ENCODE peak calls at places on chromosomes 2 and 18, in nine cellular contexts. Z is epithelial cell of esophagus; G is epithelial cell of proximal tubule; Y is kidney epithelial cell; C is dorsolateral prefrontal cortex; P is AG04450; A is left ventricle myocardium inferior; H is endodermal cell; E is CD8-positive, alpha-beta T cell. X is an unnamed sample.

GRCh38 chr2:112794841-112795240 is 10.5 kb upstream of the IL1A start:
- DNase-seq in E (no peak), C (no peak), Z (no peak), H (no peak), P (no peak), G (no peak), Y (no peak), A (no peak), X (no peak)

GRCh38 chr2:109128466-109129355 is at the start of gene SH3RF3:
- DNase-seq in Z (peak), Y (no peak), E (peak), H (peak), C (peak), A (peak), P (no peak), G (no peak), X (peak)

GRCh38 chr18:40875101-40875500 is 1079.9 kb upstream of the PIK3C3 start:
- DNase-seq in Z (no peak), H (no peak), G (no peak), E (no peak), P (no peak), Y (no peak), C (no peak), A (no peak), X (no peak)

GRCh38 chr2:116117845-116118244 is 1675.4 kb downstream of the DPP10 start:
- DNase-seq in P (no peak), A (no peak), H (no peak), G (no peak), Y (no peak), C (no peak), E (no peak), Z (no peak), X (no peak)

GRCh38 chr2:31660812-31661335 is 80.1 kb upstream of the SRD5A2 start:
- DNase-seq in P (no peak), Z (peak), A (no peak), G (peak), Y (no peak), E (no peak), C (no peak), H (no peak), X (no peak)

GRCh38 chr2:232310189-232310588 is 68.4 kb upstream of the ALPP start:
- DNase-seq in C (peak), P (no peak), A (no peak), Z (no peak), E (no peak), H (no peak), G (no peak), Y (no peak), X (no peak)

GRCh38 chr2:109185801-109186570 is 57.0 kb downstream of the SH3RF3 start:
- DNase-seq in Y (no peak), Z (no peak), H (peak), P (no peak), G (peak), A (peak), E (no peak), C (peak), X (peak)

GRCh38 chr2:67799889-67800288 is 262.9 kb downstream of the C1D start:
- DNase-seq in H (no peak), A (no peak), G (no peak), P (no peak), E (no peak), Y (no peak), Z (no peak), C (no peak), X (no peak)

GRCh38 chr2:175317741-175318140 is 136.2 kb upstream of the ATP5MC3 start:
- DNase-seq in G (no peak), P (no peak), Y (no peak), H (no peak), A (no peak), Z (no peak), E (no peak), C (no peak), X (no peak)

GRCh38 chr18:12307251-12307736 is 747 bp upstream of the TUBB6 start:
- DNase-seq in E (no peak), G (no peak), Z (peak), Y (no peak), C (no peak), A (peak), P (no peak), H (peak), X (peak)

GRCh38 chr18:14144628-14144895 is 12.3 kb upstream of the ZNF519 start:
- DNase-seq in Z (no peak), H (no peak), E (no peak), Y (no peak), P (no peak), A (no peak), C (no peak), G (no peak), X (no peak)

GRCh38 chr2:60468390-60469085 is 84.9 kb downstream of the BCL11A start:
- DNase-seq in Z (peak), P (no peak), E (no peak), Y (no peak), A (no peak), G (no peak), H (no peak), C (no peak), X (peak)

GRCh38 chr18:26421503-26421902 is 126.8 kb downstream of the KCTD1 start:
- DNase-seq in P (no peak), H (no peak), A (no peak), E (no peak), Z (no peak), C (no peak), Y (no peak), G (no peak), X (no peak)

GRCh38 chr2:128196026-128196822 is 105.2 kb downstream of the UGGT1 start:
- DNase-seq in G (no peak), P (peak), Z (no peak), E (no peak), A (no peak), C (no peak), Y (no peak), H (peak), X (peak)

GRCh38 chr2:230219419-230220331 is at the start of gene SP110:
- DNase-seq in A (peak), H (peak), Y (peak), Z (peak), E (peak), G (no peak), C (peak), P (peak), X (peak)

GRCh38 chr2:139684286-139684860 is 904.2 kb upstream of the NXPH2 start:
- DNase-seq in G (no peak), A (no peak), P (no peak), E (no peak), Z (no peak), H (no peak), C (no peak), Y (no peak), X (no peak)

GRCh38 chr2:5472673-5473072 is 219.5 kb upstream of the SOX11 start:
- DNase-seq in G (no peak), Y (no peak), H (no peak), A (no peak), Z (no peak), E (no peak), P (no peak), C (no peak), X (no peak)

GRCh38 chr2:72962911-72963310 is 45.6 kb downstream of the EMX1 start:
- DNase-seq in H (no peak), C (no peak), E (no peak), G (no peak), P (no peak), A (no peak), Y (no peak), Z (no peak), X (no peak)

GRCh38 chr2:13652531-13653313 is 936.0 kb downstream of the TRIB2 start:
- DNase-seq in H (peak), C (no peak), G (no peak), Y (peak), E (no peak), P (peak), A (no peak), Z (peak), X (peak)

GRCh38 chr2:235064980-235065379 is 113.2 kb downstream of the SH3BP4 start:
- DNase-seq in P (no peak), C (no peak), E (no peak), Y (no peak), Z (no peak), A (no peak), G (no peak), H (no peak), X (no peak)

GRCh38 chr2:66095820-66096219 is 339.1 kb upstream of the MEIS1 start:
- DNase-seq in A (no peak), Y (no peak), H (peak), Z (no peak), C (no peak), G (no peak), E (no peak), P (no peak), X (no peak)

GRCh38 chr2:67883316-67884080 is 179.3 kb downstream of the C1D start:
- DNase-seq in Y (no peak), G (no peak), H (no peak), P (no peak), Z (no peak), C (no peak), E (no peak), A (no peak), X (no peak)

GRCh38 chr2:165857881-165858280 is 63.8 kb upstream of the GALNT3 start:
- DNase-seq in G (no peak), A (no peak), C (no peak), Y (no peak), E (no peak), P (peak), Z (no peak), H (no peak), X (no peak)

GRCh38 chr2:111705711-111706323 is 178.2 kb downstream of the ANAPC1 start:
- DNase-seq in P (peak), H (peak), E (no peak), C (no peak), Y (peak), A (no peak), Z (peak), G (peak), X (peak)

GRCh38 chr2:64404743-64405142 is 49.2 kb upstream of the LGALSL start:
- DNase-seq in E (no peak), A (peak), C (no peak), H (peak), Z (no peak), G (no peak), Y (no peak), P (no peak), X (peak)

GRCh38 chr18:4870177-4870773 is 326.8 kb downstream of the AKAIN1 start:
- DNase-seq in A (no peak), H (peak), G (no peak), C (no peak), P (no peak), E (no peak), Z (peak), Y (no peak), X (no peak)

GRCh38 chr2:220748875-220749479 is 823.1 kb downstream of the EPHA4 start:
- DNase-seq in H (peak), G (no peak), A (no peak), E (no peak), Z (no peak), Y (no peak), P (no peak), C (no peak), X (no peak)

GRCh38 chr2:178163395-178163794 is 30.9 kb upstream of the OSBPL6 start:
- DNase-seq in G (no peak), A (no peak), Z (peak), P (no peak), E (no peak), C (no peak), Y (no peak), H (no peak), X (peak)

GRCh38 chr2:216109962-216110614 is 940 bp downstream of the XRCC5 start:
- DNase-seq in E (no peak), G (no peak), P (peak), A (no peak), C (no peak), H (peak), Z (peak), Y (no peak), X (peak)

GRCh38 chr18:62450546-62451395 is 72.1 kb upstream of the ZCCHC2 start:
- DNase-seq in E (peak), A (peak), Z (peak), Y (peak), P (no peak), H (peak), C (no peak), G (peak), X (peak)

GRCh38 chr2:42926438-42927333 is 134.3 kb upstream of the HAAO start:
- DNase-seq in E (no peak), Y (no peak), P (no peak), Z (no peak), H (peak), C (no peak), A (no peak), G (no peak), X (no peak)

DNA sequence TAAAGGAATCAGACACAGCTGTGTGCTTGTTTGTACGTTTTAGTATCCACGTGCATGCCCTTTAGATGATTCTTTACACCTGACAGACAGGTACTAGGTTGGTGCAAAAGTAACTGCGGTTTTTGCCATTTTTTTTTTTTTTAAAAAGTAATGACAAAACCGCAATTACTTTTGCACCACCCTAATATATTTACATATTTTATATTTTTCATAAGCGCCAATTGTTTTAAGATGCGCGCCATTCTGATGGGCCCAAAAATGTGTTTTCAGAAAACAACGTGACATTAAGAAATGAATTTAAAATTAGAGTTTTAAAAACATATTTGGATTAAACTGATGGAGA is 972 bp upstream of the COBLL1 start:
- DNase-seq in Z (no peak), P (no peak), Y (no peak), G (no peak), H (no peak), C (no peak), A (no peak), E (no peak), X (no peak)
- H3K4me3 ChIP-seq in Z (peak), P (no peak), Y (peak), G (peak), H (peak), C (peak), A (peak), E (no peak), X (peak)

GRCh38 chr2:96927420-96928171 is 57.7 kb upstream of the SEMA4C start:
- DNase-seq in C (peak), H (no peak), A (peak), E (no peak), Z (peak), P (no peak), G (no peak), Y (no peak), X (peak)
- TF ChIP-seq CTCF in C (no peak), H (peak), A (peak), E (no peak), Z (peak), P (peak), G (peak), Y (peak), X (no peak)

DNA sequence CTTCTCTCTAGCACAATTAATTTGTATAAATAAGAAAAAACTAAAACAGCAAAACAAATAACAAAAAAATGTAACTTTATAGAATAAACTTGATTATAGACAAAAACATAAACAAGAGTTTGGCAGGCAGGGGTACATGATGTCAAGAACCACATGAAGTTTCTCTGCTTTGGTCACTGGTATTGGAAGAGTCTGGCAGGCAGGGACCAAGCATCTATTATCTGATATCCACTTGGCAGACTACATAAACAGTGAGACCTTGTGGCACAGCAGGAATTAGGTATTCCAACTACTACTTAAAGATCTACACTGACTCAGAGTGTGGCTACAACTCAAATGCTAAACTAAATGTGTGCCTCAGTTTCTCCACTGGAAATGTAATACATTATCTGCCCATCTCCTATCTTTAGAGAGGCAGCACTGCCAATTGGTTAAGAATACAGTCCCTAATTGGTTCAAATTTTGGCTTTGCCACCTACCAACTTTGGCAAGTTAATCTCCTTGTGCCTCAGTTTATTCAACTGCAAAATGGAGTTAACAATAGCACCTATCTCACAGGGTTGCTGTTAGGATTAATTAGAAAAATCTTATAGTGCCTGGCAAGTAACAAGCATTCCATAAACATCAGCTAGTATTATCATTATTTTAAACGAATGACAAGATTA is 2.7 kb downstream of the MAP4K3 start:
- DNase-seq in A (no peak), C (no peak), P (no peak), E (no peak), Z (no peak), H (no peak), G (no peak), Y (no peak), X (no peak)
- H3K4me3 ChIP-seq in A (peak), C (peak), P (peak), E (no peak), Z (no peak), H (peak), G (no peak), Y (no peak), X (peak)

GRCh38 chr2:151828143-151828889 is at the start of gene ARL5A:
- DNase-seq in Z (peak), C (peak), P (peak), G (peak), Y (peak), H (peak), A (peak), E (peak), X (peak)
- TF ChIP-seq CTCF in Z (no peak), C (peak), P (no peak), G (no peak), Y (no peak), H (peak), A (no peak), E (no peak), X (no peak)